ENCODE peak calls at places on chromosomes 1 and 21, in seven cellular contexts. One of them, this sample, is unnamed. For H3K36me3, the result is how much of the 10 kb centered on the place peaks cover.

GRCh38 chr1:19209439-19209989 is 552 bp downstream of the UBR4 start:
- DNase-seq in Karpas-422: peak
- DNase-seq in aorta: peak
- DNase-seq in CD8-positive, alpha-beta memory T cell: peak
- DNase-seq in Panc1: no peak
- DNase-seq in GM06990: no peak
- DNase-seq in WERI-Rb-1: no peak
- DNase-seq in this sample: no peak

GRCh38 chr1:214952648-214953047 is 129.9 kb upstream of the KCNK2 start:
- DNase-seq in GM06990: no peak
- DNase-seq in Panc1: no peak
- DNase-seq in Karpas-422: no peak
- DNase-seq in CD8-positive, alpha-beta memory T cell: no peak
- DNase-seq in aorta: no peak
- DNase-seq in WERI-Rb-1: peak
- DNase-seq in this sample: peak

GRCh38 chr1:20370628-20371200 is 80.0 kb downstream of the VWA5B1 start:
- DNase-seq in CD8-positive, alpha-beta memory T cell: no peak
- DNase-seq in GM06990: no peak
- DNase-seq in Karpas-422: no peak
- DNase-seq in aorta: no peak
- DNase-seq in WERI-Rb-1: no peak
- DNase-seq in Panc1: no peak
- DNase-seq in this sample: no peak

GRCh38 chr1:111358964-111359363 is 68.3 kb downstream of the CHIA start:
- DNase-seq in GM06990: no peak
- DNase-seq in Panc1: no peak
- DNase-seq in aorta: no peak
- DNase-seq in WERI-Rb-1: no peak
- DNase-seq in Karpas-422: no peak
- DNase-seq in CD8-positive, alpha-beta memory T cell: no peak
- DNase-seq in this sample: no peak

GRCh38 chr1:203306970-203307541 is 1.7 kb downstream of the BTG2 start:
- DNase-seq in CD8-positive, alpha-beta memory T cell: peak
- DNase-seq in aorta: peak
- DNase-seq in GM06990: peak
- DNase-seq in Panc1: no peak
- DNase-seq in WERI-Rb-1: no peak
- DNase-seq in Karpas-422: peak
- DNase-seq in this sample: peak

GRCh38 chr1:59096501-59096900 is 200.4 kb upstream of the FGGY start:
- DNase-seq in WERI-Rb-1: no peak
- DNase-seq in Karpas-422: no peak
- DNase-seq in Panc1: no peak
- DNase-seq in aorta: no peak
- DNase-seq in GM06990: no peak
- DNase-seq in CD8-positive, alpha-beta memory T cell: no peak
- DNase-seq in this sample: no peak

GRCh38 chr1:54117815-54118563 is 34.8 kb downstream of the CDCP2 start:
- DNase-seq in Panc1: no peak
- DNase-seq in WERI-Rb-1: peak
- DNase-seq in GM06990: no peak
- DNase-seq in aorta: no peak
- DNase-seq in CD8-positive, alpha-beta memory T cell: no peak
- DNase-seq in Karpas-422: no peak
- DNase-seq in this sample: peak

GRCh38 chr1:240691521-240692338 is 79.8 kb upstream of the GREM2 start:
- DNase-seq in Karpas-422: peak
- DNase-seq in CD8-positive, alpha-beta memory T cell: no peak
- DNase-seq in GM06990: no peak
- DNase-seq in Panc1: peak
- DNase-seq in aorta: no peak
- DNase-seq in WERI-Rb-1: peak
- DNase-seq in this sample: peak

GRCh38 chr1:67429528-67430357 is 459 bp downstream of the SERBP1 start:
- DNase-seq in Panc1: no peak
- DNase-seq in Karpas-422: peak
- DNase-seq in WERI-Rb-1: no peak
- DNase-seq in GM06990: peak
- DNase-seq in aorta: peak
- DNase-seq in CD8-positive, alpha-beta memory T cell: peak
- DNase-seq in this sample: peak

GRCh38 chr1:100704473-100704872 is 15.1 kb upstream of the VCAM1 start:
- DNase-seq in aorta: no peak
- DNase-seq in CD8-positive, alpha-beta memory T cell: no peak
- DNase-seq in Panc1: no peak
- DNase-seq in Karpas-422: no peak
- DNase-seq in WERI-Rb-1: no peak
- DNase-seq in GM06990: no peak
- DNase-seq in this sample: no peak

GRCh38 chr1:66951513-66951912 is 26.7 kb downstream of the MIER1 start:
- DNase-seq in Panc1: no peak
- DNase-seq in CD8-positive, alpha-beta memory T cell: no peak
- DNase-seq in Karpas-422: no peak
- DNase-seq in WERI-Rb-1: no peak
- DNase-seq in aorta: no peak
- DNase-seq in GM06990: no peak
- DNase-seq in this sample: no peak

GRCh38 chr1:26410706-26411623 is at the start of gene LIN28A:
- DNase-seq in Karpas-422: no peak
- DNase-seq in aorta: no peak
- DNase-seq in Panc1: no peak
- DNase-seq in WERI-Rb-1: no peak
- DNase-seq in GM06990: no peak
- DNase-seq in CD8-positive, alpha-beta memory T cell: no peak
- DNase-seq in this sample: peak

GRCh38 chr1:92481598-92482403 is 4.9 kb downstream of the GFI1 start:
- DNase-seq in Karpas-422: peak
- DNase-seq in CD8-positive, alpha-beta memory T cell: no peak
- DNase-seq in aorta: no peak
- DNase-seq in Panc1: no peak
- DNase-seq in GM06990: peak
- DNase-seq in WERI-Rb-1: no peak
- DNase-seq in this sample: peak
- H3K4me3 ChIP-seq in Karpas-422: peak
- H3K4me3 ChIP-seq in CD8-positive, alpha-beta memory T cell: peak
- H3K4me3 ChIP-seq in aorta: peak
- H3K4me3 ChIP-seq in Panc1: no peak
- H3K4me3 ChIP-seq in GM06990: peak
- H3K4me3 ChIP-seq in WERI-Rb-1: peak
- H3K4me3 ChIP-seq in this sample: no peak

DNA sequence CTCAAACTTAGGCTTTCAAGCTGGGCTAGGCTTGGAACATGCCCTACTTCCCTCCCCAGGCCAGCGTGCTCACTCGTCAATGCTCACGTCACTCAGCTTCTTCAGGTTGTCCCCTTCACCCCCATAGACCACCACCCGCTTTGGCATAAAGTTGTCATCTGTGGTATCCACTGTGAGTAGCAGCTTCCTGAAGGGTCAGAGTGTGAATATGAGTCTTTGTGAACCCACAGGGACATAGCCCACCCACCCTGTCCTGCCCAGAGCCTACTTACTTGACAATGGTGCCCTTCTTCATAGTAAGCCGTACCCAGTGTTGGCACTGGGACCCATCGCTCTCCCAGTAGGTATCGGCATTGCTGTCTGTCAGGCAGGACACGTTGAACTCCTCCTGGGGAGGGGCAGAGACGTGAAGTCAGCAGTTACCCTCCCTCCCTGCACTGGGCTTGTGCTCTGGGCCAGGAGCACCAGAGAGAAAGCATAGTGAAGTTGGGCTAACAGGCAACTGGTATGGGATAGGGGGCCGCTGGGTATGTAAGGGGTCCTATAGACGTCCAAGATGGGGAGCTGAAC is 1.7 kb downstream of the HECTD3 start:
- DNase-seq in aorta: no peak
- DNase-seq in WERI-Rb-1: no peak
- DNase-seq in Panc1: no peak
- DNase-seq in Karpas-422: no peak
- DNase-seq in GM06990: no peak
- DNase-seq in CD8-positive, alpha-beta memory T cell: no peak
- DNase-seq in this sample: no peak
- H3K36me3 ChIP-seq in aorta: under half
- H3K36me3 ChIP-seq in WERI-Rb-1: half or more
- H3K36me3 ChIP-seq in Panc1: under half
- H3K36me3 ChIP-seq in Karpas-422: under half
- H3K36me3 ChIP-seq in GM06990: under half
- H3K36me3 ChIP-seq in CD8-positive, alpha-beta memory T cell: under half
- H3K36me3 ChIP-seq in this sample: under half

GRCh38 chr1:61087574-61087973 is 5.2 kb downstream of the NFIA start:
- DNase-seq in Karpas-422: no peak
- DNase-seq in GM06990: no peak
- DNase-seq in CD8-positive, alpha-beta memory T cell: no peak
- DNase-seq in Panc1: no peak
- DNase-seq in aorta: no peak
- DNase-seq in WERI-Rb-1: no peak
- DNase-seq in this sample: no peak

GRCh38 chr1:61086245-61086644 is 3.9 kb downstream of the NFIA start:
- DNase-seq in Panc1: no peak
- DNase-seq in Karpas-422: no peak
- DNase-seq in aorta: no peak
- DNase-seq in WERI-Rb-1: no peak
- DNase-seq in GM06990: no peak
- DNase-seq in CD8-positive, alpha-beta memory T cell: no peak
- DNase-seq in this sample: no peak

GRCh38 chr1:61089338-61089737 is 7.0 kb downstream of the NFIA start:
- DNase-seq in Panc1: no peak
- DNase-seq in Karpas-422: no peak
- DNase-seq in WERI-Rb-1: no peak
- DNase-seq in GM06990: no peak
- DNase-seq in aorta: no peak
- DNase-seq in CD8-positive, alpha-beta memory T cell: no peak
- DNase-seq in this sample: no peak

GRCh38 chr1:61090546-61090945 is 8.2 kb downstream of the NFIA start:
- DNase-seq in CD8-positive, alpha-beta memory T cell: no peak
- DNase-seq in Panc1: no peak
- DNase-seq in WERI-Rb-1: no peak
- DNase-seq in Karpas-422: no peak
- DNase-seq in GM06990: no peak
- DNase-seq in aorta: no peak
- DNase-seq in this sample: no peak

GRCh38 chr1:61088163-61088840 is 5.9 kb downstream of the NFIA start:
- DNase-seq in aorta: no peak
- DNase-seq in CD8-positive, alpha-beta memory T cell: no peak
- DNase-seq in Panc1: no peak
- DNase-seq in GM06990: no peak
- DNase-seq in Karpas-422: no peak
- DNase-seq in WERI-Rb-1: no peak
- DNase-seq in this sample: no peak
- H3K4me3 ChIP-seq in aorta: peak
- H3K4me3 ChIP-seq in CD8-positive, alpha-beta memory T cell: no peak
- H3K4me3 ChIP-seq in Panc1: no peak
- H3K4me3 ChIP-seq in GM06990: no peak
- H3K4me3 ChIP-seq in Karpas-422: no peak
- H3K4me3 ChIP-seq in WERI-Rb-1: no peak
- H3K4me3 ChIP-seq in this sample: no peak

GRCh38 chr21:46538262-46538661 is 66.6 kb downstream of the S100B start:
- DNase-seq in Panc1: no peak
- DNase-seq in CD8-positive, alpha-beta memory T cell: no peak
- DNase-seq in GM06990: no peak
- DNase-seq in aorta: no peak
- DNase-seq in Karpas-422: no peak
- DNase-seq in WERI-Rb-1: no peak
- DNase-seq in this sample: no peak

GRCh38 chr21:46543306-46543705 is 61.6 kb downstream of the S100B start:
- DNase-seq in CD8-positive, alpha-beta memory T cell: no peak
- DNase-seq in aorta: no peak
- DNase-seq in GM06990: no peak
- DNase-seq in Panc1: no peak
- DNase-seq in WERI-Rb-1: no peak
- DNase-seq in Karpas-422: no peak
- DNase-seq in this sample: peak

GRCh38 chr21:46542588-46543092 is 62.2 kb downstream of the S100B start:
- DNase-seq in GM06990: no peak
- DNase-seq in Panc1: no peak
- DNase-seq in Karpas-422: no peak
- DNase-seq in CD8-positive, alpha-beta memory T cell: no peak
- DNase-seq in WERI-Rb-1: peak
- DNase-seq in aorta: no peak
- DNase-seq in this sample: peak

GRCh38 chr21:46538851-46539666 is 65.8 kb downstream of the S100B start:
- DNase-seq in aorta: no peak
- DNase-seq in Panc1: no peak
- DNase-seq in WERI-Rb-1: no peak
- DNase-seq in Karpas-422: no peak
- DNase-seq in GM06990: no peak
- DNase-seq in CD8-positive, alpha-beta memory T cell: no peak
- DNase-seq in this sample: peak

DNA sequence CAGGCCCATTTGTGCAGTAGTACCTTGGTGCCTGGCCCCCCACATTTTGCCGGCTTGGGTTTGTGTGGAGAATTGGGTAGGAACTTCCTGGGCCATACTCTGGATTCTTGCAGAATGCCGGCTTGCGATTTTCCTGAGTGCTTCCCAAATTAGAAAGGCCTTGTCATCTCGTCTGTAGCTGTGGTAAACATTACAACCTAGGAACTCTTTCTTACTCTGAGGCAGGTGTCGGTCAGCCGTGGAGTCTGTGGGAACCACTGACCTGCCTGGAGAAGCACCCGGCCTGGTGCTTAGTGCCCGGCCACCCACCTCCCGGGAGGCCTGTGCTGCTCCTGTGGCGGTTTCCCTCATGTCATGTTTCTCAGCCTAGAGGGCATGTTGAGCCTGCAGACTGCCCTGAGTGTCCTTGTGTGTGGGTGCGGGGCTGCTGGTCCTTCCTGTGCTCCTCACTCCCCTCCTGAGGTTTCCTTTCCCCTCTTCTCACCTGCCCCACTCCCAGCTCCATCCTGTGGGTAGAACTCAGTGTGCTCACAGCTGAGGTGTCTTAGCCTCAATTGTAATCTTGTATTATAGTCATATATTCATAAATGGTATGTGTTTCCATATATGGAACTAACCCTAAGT is 64.7 kb downstream of the S100B start:
- DNase-seq in CD8-positive, alpha-beta memory T cell: no peak
- DNase-seq in WERI-Rb-1: no peak
- DNase-seq in Karpas-422: no peak
- DNase-seq in GM06990: no peak
- DNase-seq in Panc1: no peak
- DNase-seq in aorta: no peak
- DNase-seq in this sample: peak
- H3K36me3 ChIP-seq in CD8-positive, alpha-beta memory T cell: under half
- H3K36me3 ChIP-seq in WERI-Rb-1: half or more
- H3K36me3 ChIP-seq in Karpas-422: under half
- H3K36me3 ChIP-seq in GM06990: under half
- H3K36me3 ChIP-seq in Panc1: under half
- H3K36me3 ChIP-seq in aorta: under half
- H3K36me3 ChIP-seq in this sample: under half

GRCh38 chr1:164638506-164639202 is 79.7 kb downstream of the PBX1 start:
- DNase-seq in WERI-Rb-1: no peak
- DNase-seq in Panc1: no peak
- DNase-seq in Karpas-422: no peak
- DNase-seq in GM06990: no peak
- DNase-seq in aorta: no peak
- DNase-seq in CD8-positive, alpha-beta memory T cell: no peak
- DNase-seq in this sample: no peak
- H3K4me3 ChIP-seq in WERI-Rb-1: no peak
- H3K4me3 ChIP-seq in Panc1: no peak
- H3K4me3 ChIP-seq in Karpas-422: no peak
- H3K4me3 ChIP-seq in GM06990: no peak
- H3K4me3 ChIP-seq in aorta: no peak
- H3K4me3 ChIP-seq in CD8-positive, alpha-beta memory T cell: no peak
- H3K4me3 ChIP-seq in this sample: no peak